ENCODE peak calls at places on chromosomes 2 and 18, in six cellular contexts. E, G, F, Q, Y and B are unnamed samples.

GRCh38 chr18:76494181-76494540 is 881 bp downstream of the ZNF516 start:
- DNase-seq in E (peak), G (no peak), F (peak), Q (peak), Y (no peak), B (peak)

GRCh38 chr2:121828281-121828731 is 72.9 kb downstream of the TSN start:
- DNase-seq in E (no peak), G (no peak), F (no peak), Q (no peak), Y (no peak), B (no peak)

GRCh38 chr18:58541137-58541788 is 87.6 kb downstream of the ALPK2 start:
- DNase-seq in E (no peak), G (peak), F (peak), Q (peak), Y (peak), B (peak)

GRCh38 chr2:168731550-168732128 is 70.8 kb upstream of the NOSTRIN start:
- DNase-seq in E (no peak), G (no peak), F (peak), Q (peak), Y (no peak), B (no peak)

GRCh38 chr2:121197369-121198091 is 87.5 kb downstream of the TFCP2L1 start:
- DNase-seq in E (no peak), G (no peak), F (no peak), Q (peak), Y (peak), B (peak)

GRCh38 chr2:67486041-67486796 is 89.1 kb downstream of the ETAA1 start:
- DNase-seq in E (no peak), G (no peak), F (peak), Q (no peak), Y (peak), B (peak)

GRCh38 chr18:21281611-21282010 is 39.6 kb downstream of the GREB1L start:
- DNase-seq in E (no peak), G (no peak), F (no peak), Q (no peak), Y (peak), B (no peak)

GRCh38 chr2:232353660-232354059 is 24.9 kb upstream of the ALPP start:
- DNase-seq in E (no peak), G (no peak), F (no peak), Q (no peak), Y (no peak), B (no peak)

GRCh38 chr2:113136828-113137775 is 9.7 kb downstream of the IL1RN start:
- DNase-seq in E (peak), G (peak), F (peak), Q (peak), Y (peak), B (peak)

GRCh38 chr2:17375262-17375661 is 143.0 kb downstream of the RAD51AP2 start:
- DNase-seq in E (no peak), G (no peak), F (peak), Q (no peak), Y (no peak), B (no peak)

GRCh38 chr18:62741118-62741566 is 25.8 kb downstream of the PHLPP1 start:
- DNase-seq in E (no peak), G (no peak), F (peak), Q (peak), Y (peak), B (peak)

GRCh38 chr2:216465580-216466197 is 33.0 kb upstream of the RPL37A start:
- DNase-seq in E (no peak), G (no peak), F (no peak), Q (no peak), Y (no peak), B (no peak)

GRCh38 chr2:216464104-216464720 is 34.4 kb upstream of the RPL37A start:
- DNase-seq in E (no peak), G (no peak), F (no peak), Q (peak), Y (no peak), B (no peak)

GRCh38 chr2:216467845-216468244 is 30.8 kb upstream of the RPL37A start:
- DNase-seq in E (no peak), G (no peak), F (no peak), Q (no peak), Y (no peak), B (no peak)

GRCh38 chr2:216463148-216463547 is 35.5 kb upstream of the RPL37A start:
- DNase-seq in E (no peak), G (no peak), F (no peak), Q (no peak), Y (no peak), B (peak)
- H3K4me3 ChIP-seq in E (no peak), G (no peak), F (no peak), Q (no peak), Y (no peak), B (no peak)

GRCh38 chr2:36912692-36913091 is 53.6 kb downstream of the STRN start:
- DNase-seq in E (no peak), G (no peak), F (no peak), Q (peak), Y (no peak), B (peak)
- H3K23ac ChIP-seq in E (no peak), G (no peak), F (no peak), Q (no peak), Y (no peak), B (no peak)

DNA sequence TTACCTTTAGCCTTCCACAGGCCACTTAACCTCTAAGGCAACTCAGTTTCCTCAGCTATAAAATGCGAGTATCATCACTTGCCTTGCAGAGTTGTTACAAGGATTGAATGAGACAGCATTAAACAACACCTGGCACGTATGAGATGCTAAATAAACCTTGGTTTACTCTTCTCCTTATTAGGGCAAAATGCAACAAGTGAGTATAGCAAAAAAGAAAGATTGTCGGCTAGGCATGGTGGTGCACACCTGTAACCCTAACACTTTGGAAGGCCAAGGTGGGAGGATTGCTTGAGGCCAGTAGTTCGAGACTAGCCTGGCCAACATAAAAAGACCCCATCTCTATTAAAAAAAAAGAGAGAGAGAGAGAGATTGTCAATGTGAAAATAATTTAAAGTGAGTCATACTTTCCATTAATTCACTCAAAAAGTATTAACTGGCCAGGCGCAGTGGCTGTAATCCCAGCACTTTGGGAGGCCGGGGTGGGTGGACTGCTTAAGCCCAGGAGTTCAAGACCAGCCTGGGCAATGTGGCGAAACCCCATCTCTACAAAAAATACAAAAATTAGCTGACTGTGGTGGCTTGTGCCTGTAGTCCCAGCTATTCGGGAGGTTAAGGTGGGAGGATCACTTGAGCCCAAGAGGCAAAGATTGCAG is 8.0 kb downstream of the ATAD2B start:
- DNase-seq in E (no peak), G (no peak), F (no peak), Q (no peak), Y (no peak), B (no peak)
- H3K4me3 ChIP-seq in E (no peak), G (no peak), F (no peak), Q (no peak), Y (no peak), B (no peak)

GRCh38 chr2:191266201-191266600 is 21.0 kb downstream of the MYO1B start:
- DNase-seq in E (no peak), G (no peak), F (no peak), Q (no peak), Y (no peak), B (peak)

GRCh38 chr2:191264647-191265079 is 19.5 kb downstream of the MYO1B start:
- DNase-seq in E (no peak), G (no peak), F (no peak), Q (peak), Y (no peak), B (peak)

GRCh38 chr2:191265311-191266170 is 20.3 kb downstream of the MYO1B start:
- DNase-seq in E (no peak), G (no peak), F (no peak), Q (peak), Y (peak), B (peak)

GRCh38 chr2:191262436-191262835 is 17.2 kb downstream of the MYO1B start:
- DNase-seq in E (no peak), G (no peak), F (no peak), Q (no peak), Y (no peak), B (no peak)

DNA sequence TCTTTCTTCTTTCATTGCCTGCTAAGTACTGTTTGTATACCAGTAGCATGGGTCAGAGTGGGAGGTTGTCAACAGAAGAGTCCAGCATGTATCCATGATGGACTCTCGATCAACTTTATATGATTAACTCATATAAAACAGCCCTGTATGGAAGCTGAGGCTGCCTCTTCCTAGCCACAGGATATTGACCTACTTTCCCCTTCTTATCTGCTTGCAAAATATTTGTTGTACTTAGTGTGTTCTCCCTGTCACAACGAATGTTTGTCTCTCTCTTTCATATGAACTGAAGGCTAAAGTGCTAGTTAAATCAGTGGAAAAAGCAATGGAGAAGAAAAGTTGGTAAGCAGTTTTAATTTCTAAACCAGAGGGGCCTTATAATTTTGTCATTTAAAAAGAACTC is 17.8 kb downstream of the MYO1B start:
- DNase-seq in E (no peak), G (no peak), F (no peak), Q (peak), Y (no peak), B (no peak)
- H3K23ac ChIP-seq in E (no peak), G (no peak), F (no peak), Q (no peak), Y (no peak), B (peak)

GRCh38 chr18:49811151-49811938 is 2.0 kb downstream of the ACAA2 start:
- DNase-seq in E (no peak), G (no peak), F (peak), Q (no peak), Y (no peak), B (no peak)
- H3K4me3 ChIP-seq in E (no peak), G (peak), F (no peak), Q (no peak), Y (no peak), B (no peak)

GRCh38 chr2:134304726-134305509 is 51.0 kb downstream of the MGAT5 start:
- DNase-seq in E (no peak), G (no peak), F (no peak), Q (no peak), Y (no peak), B (no peak)

GRCh38 chr2:134300585-134300984 is 46.7 kb downstream of the MGAT5 start:
- DNase-seq in E (no peak), G (no peak), F (no peak), Q (no peak), Y (no peak), B (no peak)

GRCh38 chr2:134299334-134299733 is 45.5 kb downstream of the MGAT5 start:
- DNase-seq in E (no peak), G (no peak), F (no peak), Q (no peak), Y (no peak), B (no peak)

GRCh38 chr2:134306521-134306920 is 52.6 kb downstream of the MGAT5 start:
- DNase-seq in E (no peak), G (no peak), F (no peak), Q (no peak), Y (peak), B (no peak)

GRCh38 chr2:134301099-134301970 is 47.5 kb downstream of the MGAT5 start:
- DNase-seq in E (no peak), G (no peak), F (no peak), Q (peak), Y (peak), B (peak)
- H3K23ac ChIP-seq in E (no peak), G (no peak), F (no peak), Q (no peak), Y (no peak), B (peak)